ENCODE peak calls at places on chromosomes 1 and 21, in five cellular contexts. C is HepG2, K is K562, D is A549, R is GM12878. V is an unnamed sample.

GRCh38 chr1:237583270-237583669 is 307.5 kb downstream of the ZP4 start:
- DNase-seq in C (no peak), K (no peak), D (no peak), R (no peak), V (no peak)

GRCh38 chr1:150902751-150903150 is 15.8 kb downstream of the CTXND2 start:
- DNase-seq in C (no peak), K (no peak), D (no peak), R (no peak), V (no peak)

GRCh38 chr1:11594222-11594621 is 60.0 kb downstream of the FBXO2 start:
- DNase-seq in C (peak; percentile 22), K (no peak), D (peak; percentile 7), R (no peak), V (peak; percentile 89)

GRCh38 chr21:45330075-45330781 is 42.5 kb upstream of the POFUT2 start:
- DNase-seq in C (peak; percentile 89), K (no peak), D (peak; percentile 93), R (no peak), V (no peak)

GRCh38 chr1:1614204-1614953 is 921 bp upstream of the MIB2 start:
- DNase-seq in C (peak; percentile 49), K (peak; percentile 56), D (no peak), R (no peak), V (no peak)

GRCh38 chr1:58524353-58524945 is 22.1 kb downstream of the OMA1 start:
- DNase-seq in C (no peak), K (no peak), D (no peak), R (no peak), V (no peak)

GRCh38 chr1:119003413-119004128 is 15.4 kb upstream of the TBX15 start:
- DNase-seq in C (no peak), K (no peak), D (no peak), R (no peak), V (no peak)

GRCh38 chr1:115531806-115532359 is 109.9 kb upstream of the VANGL1 start:
- DNase-seq in C (no peak), K (no peak), D (no peak), R (no peak), V (no peak)

GRCh38 chr1:201562659-201563405 is 23.9 kb downstream of the NAV1 start:
- DNase-seq in C (no peak), K (no peak), D (peak; percentile 30), R (no peak), V (no peak)

GRCh38 chr1:247373721-247374141 is 42.1 kb upstream of the ZNF496 start:
- DNase-seq in C (peak; percentile 6), K (peak; percentile 42), D (no peak), R (no peak), V (peak; percentile 94)

GRCh38 chr1:76124196-76124595 is 49.6 kb downstream of the ST6GALNAC3 start:
- DNase-seq in C (no peak), K (no peak), D (peak; percentile 6), R (no peak), V (no peak)

GRCh38 chr1:234771642-234772344 is 161.8 kb upstream of the IRF2BP2 start:
- DNase-seq in C (no peak), K (no peak), D (no peak), R (no peak), V (no peak)

GRCh38 chr1:223421025-223421424 is 27.8 kb downstream of the CCDC185 start:
- DNase-seq in C (no peak), K (no peak), D (no peak), R (no peak), V (no peak)

GRCh38 chr1:155934933-155935590 is 849 bp upstream of the KHDC4 start:
- DNase-seq in C (peak; percentile 44), K (no peak), D (no peak), R (no peak), V (peak; percentile 45)

GRCh38 chr1:58976294-58976693 is 192.4 kb upstream of the JUN start:
- DNase-seq in C (no peak), K (no peak), D (no peak), R (no peak), V (no peak)

GRCh38 chr21:44708213-44708865 is 3.0 kb downstream of the TSPEAR start:
- DNase-seq in C (no peak), K (no peak), D (no peak), R (no peak), V (peak; percentile 79)

GRCh38 chr1:155591770-155592169 is 18.2 kb upstream of the MSTO1 start:
- DNase-seq in C (peak; percentile 68), K (peak; percentile 31), D (peak; percentile 74), R (peak; percentile 24), V (peak; percentile 87)

GRCh38 chr1:183242556-183242955 is 56.5 kb downstream of the LAMC2 start:
- DNase-seq in C (no peak), K (no peak), D (no peak), R (no peak), V (no peak)

DNA sequence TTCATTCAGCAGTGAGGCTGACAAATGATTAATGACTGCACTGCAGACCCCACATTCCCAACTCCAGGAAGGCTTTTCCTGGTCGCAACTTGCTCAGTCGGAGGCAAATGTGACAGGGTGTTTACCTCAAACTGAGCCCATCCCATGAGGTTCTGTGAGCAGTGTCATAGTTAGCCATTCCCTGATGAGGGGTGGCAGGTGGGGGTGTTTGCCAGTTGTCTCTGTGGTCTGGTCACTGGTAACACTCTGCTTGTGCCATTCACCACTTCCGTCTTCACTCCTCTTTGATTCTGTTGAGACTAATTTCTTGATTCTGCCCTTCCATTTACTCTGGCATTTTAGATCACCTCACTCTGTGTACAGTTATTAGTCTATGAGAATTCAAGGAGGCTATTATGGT is 73.5 kb downstream of the NOS1AP start:
- DNase-seq in C (no peak), K (no peak), D (no peak), R (no peak), V (no peak)
- TF ChIP-seq JUNB in C (no peak), K (no peak), D (no peak), R (no peak), V (no peak)

GRCh38 chr21:15943009-15943666 is 213.4 kb downstream of the USP25 start:
- DNase-seq in C (peak; percentile 26), K (no peak), D (peak; percentile 16), R (no peak), V (no peak)
- TF ChIP-seq JUNB in C (no peak), K (no peak), D (peak; percentile 13), R (no peak), V (no peak)

DNA sequence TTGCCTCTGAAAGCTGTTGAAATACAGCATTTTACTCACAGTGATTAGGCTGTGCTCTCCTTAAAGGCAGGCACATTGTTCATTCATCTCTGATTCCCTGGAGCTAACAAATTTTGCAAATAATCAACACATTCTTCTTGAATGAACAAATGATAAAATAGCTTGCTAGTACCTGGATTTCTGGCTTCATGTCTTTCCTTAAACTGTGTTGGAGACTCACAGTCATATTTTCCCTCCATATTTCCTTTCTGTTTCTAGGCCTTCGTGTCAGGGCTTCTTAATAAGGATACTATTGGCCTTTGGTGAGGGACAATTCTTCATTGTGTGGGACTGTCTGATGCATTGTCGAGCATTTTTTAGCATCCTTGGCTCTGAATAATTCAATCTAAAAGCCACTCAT is 9.7 kb downstream of the HSD11B1 start:
- DNase-seq in C (no peak), K (no peak), D (no peak), R (no peak), V (no peak)
- TF ChIP-seq JUNB in C (no peak), K (no peak), D (no peak), R (no peak), V (no peak)

DNA sequence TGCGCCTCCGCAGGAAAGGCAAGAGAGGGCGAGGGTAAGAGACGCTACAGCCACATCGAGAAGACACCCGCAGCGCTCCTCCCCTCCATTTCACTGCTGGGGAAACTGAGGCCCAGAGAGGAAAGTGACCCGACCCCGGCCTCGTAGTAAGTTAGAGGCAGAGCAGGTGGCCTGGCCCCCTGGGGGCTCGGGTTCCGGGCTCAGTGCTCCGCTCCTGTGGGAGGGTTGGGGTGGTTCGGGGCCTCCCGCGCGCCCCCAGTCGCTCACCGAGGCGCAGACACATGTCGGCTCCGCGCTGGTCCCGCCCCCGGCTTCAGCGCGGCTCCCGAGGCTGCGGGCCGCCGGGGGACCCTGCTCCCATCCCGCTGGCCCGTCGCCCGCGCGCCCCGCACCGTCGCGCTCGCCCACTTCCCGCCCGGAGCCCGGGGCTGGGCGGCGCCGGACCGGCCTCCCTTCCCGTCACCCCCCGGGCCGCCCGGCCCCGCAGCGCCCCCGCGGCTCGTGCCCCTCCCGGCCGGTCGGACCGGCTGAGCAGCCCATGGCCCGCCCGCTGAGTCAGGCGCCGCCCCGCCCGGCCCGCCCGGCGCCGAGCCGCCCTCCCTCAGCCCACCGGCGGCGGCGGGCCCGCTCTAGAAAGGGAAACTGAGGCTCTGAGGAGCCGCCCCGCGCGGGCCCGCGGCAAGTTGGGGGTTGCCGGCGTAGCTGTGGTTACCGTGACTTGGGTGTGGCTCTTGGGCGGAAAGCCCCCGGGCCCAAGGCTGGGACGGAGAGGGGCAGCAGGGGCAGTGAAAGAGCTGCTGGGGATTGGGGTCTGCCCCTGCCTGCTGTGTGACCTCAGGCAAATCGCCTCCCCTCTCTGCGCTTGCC is at the start of gene TMEM54:
- DNase-seq in C (no peak), K (peak; percentile 96), D (no peak), R (no peak), V (peak; percentile 62)
- TF ChIP-seq JUNB in C (no peak), K (no peak), D (no peak), R (no peak), V (no peak)

GRCh38 chr1:174364996-174365760 is 82.6 kb upstream of the GPR52 start:
- DNase-seq in C (no peak), K (no peak), D (no peak), R (no peak), V (no peak)
- TF ChIP-seq JUNB in C (no peak), K (no peak), D (no peak), R (no peak), V (no peak)

V was measured in GM23338.